ENCODE peak calls at places on chromosomes 16 and 17, in six cellular contexts. J is stomach, E is transverse colon, O is suprapubic skin, Z is H1, W is SK-N-SH. A is an unnamed sample.

GRCh38 chr17:73914536-73915274 is 270.5 kb upstream of the SDK2 start:
- DNase-seq in J (no peak), E (no peak), O (no peak), Z (no peak), W (no peak), A (no peak)

GRCh38 chr16:86707171-86707570 is 128.8 kb downstream of the FOXL1 start:
- DNase-seq in J (no peak), E (no peak), O (no peak), Z (no peak), W (no peak), A (peak; percentile 9)

GRCh38 chr17:82443465-82444283 is 6.9 kb downstream of the CYBC1 start:
- DNase-seq in J (no peak), E (no peak), O (no peak), Z (no peak), W (no peak), A (no peak)

GRCh38 chr17:47927821-47928400 is 13.5 kb upstream of the PNPO start:
- DNase-seq in J (no peak), E (no peak), O (no peak), Z (no peak), W (no peak), A (no peak)

GRCh38 chr16:49273771-49274170 is 7.9 kb downstream of the CBLN1 start:
- DNase-seq in J (no peak), E (no peak), O (no peak), Z (no peak), W (no peak), A (no peak)

GRCh38 chr17:43721537-43722268 is 36.9 kb downstream of the SOST start:
- DNase-seq in J (no peak), E (no peak), O (no peak), Z (no peak), W (no peak), A (no peak)

GRCh38 chr16:67862623-67863583 is 9.9 kb upstream of the EDC4 start:
- DNase-seq in J (peak; percentile 37), E (no peak), O (peak; percentile 82), Z (no peak), W (no peak), A (peak; percentile 85)

GRCh38 chr16:56758432-56758831 is 28.5 kb downstream of the NUP93 start:
- DNase-seq in J (no peak), E (no peak), O (no peak), Z (no peak), W (no peak), A (no peak)

GRCh38 chr16:66935319-66936011 is at the start of gene CES2:
- DNase-seq in J (peak; percentile 86), E (peak; percentile 93), O (peak; percentile 80), Z (no peak), W (peak; percentile 71), A (no peak)

GRCh38 chr17:30556374-30557332 is 79.4 kb downstream of the GOSR1 start:
- DNase-seq in J (peak; percentile 20), E (no peak), O (no peak), Z (peak; percentile 41), W (no peak), A (no peak)

GRCh38 chr17:50356418-50356817 is 10.5 kb downstream of the XYLT2 start:
- DNase-seq in J (peak; percentile 22), E (no peak), O (peak; percentile 52), Z (no peak), W (no peak), A (peak; percentile 64)

GRCh38 chr17:2906907-2907306 is 110.7 kb downstream of the RAP1GAP2 start:
- DNase-seq in J (no peak), E (no peak), O (no peak), Z (no peak), W (no peak), A (no peak)

GRCh38 chr16:19170043-19170655 is 2.1 kb downstream of the SYT17 start:
- DNase-seq in J (no peak), E (no peak), O (no peak), Z (no peak), W (no peak), A (no peak)

GRCh38 chr16:73196670-73197069 is 148.7 kb upstream of the ZFHX3 start:
- DNase-seq in J (peak; percentile 80), E (peak; percentile 75), O (peak; percentile 74), Z (peak; percentile 74), W (peak; percentile 42), A (peak; percentile 84)

GRCh38 chr17:78944956-78945355 is 19.8 kb upstream of the TIMP2 start:
- DNase-seq in J (no peak), E (no peak), O (no peak), Z (no peak), W (no peak), A (peak; percentile 64)

GRCh38 chr17:30279156-30279555 is 12.6 kb downstream of the BLMH start:
- DNase-seq in J (no peak), E (no peak), O (no peak), Z (no peak), W (peak; percentile 19), A (no peak)

GRCh38 chr17:63698381-63698885 is 1.5 kb downstream of the LIMD2 start:
- DNase-seq in J (peak; percentile 30), E (no peak), O (no peak), Z (peak; percentile 57), W (no peak), A (no peak)

GRCh38 chr17:76935331-76935730 is 67.1 kb downstream of the MGAT5B start:
- DNase-seq in J (no peak), E (no peak), O (no peak), Z (no peak), W (no peak), A (no peak)

GRCh38 chr17:37068266-37068665 is 119.5 kb downstream of the AATF start:
- DNase-seq in J (peak; percentile 35), E (no peak), O (peak; percentile 20), Z (no peak), W (no peak), A (no peak)

GRCh38 chr17:79388556-79389295 is 222.1 kb downstream of the RBFOX3 start:
- DNase-seq in J (peak; percentile 64), E (peak; percentile 54), O (no peak), Z (peak; percentile 82), W (peak; percentile 95), A (no peak)

GRCh38 chr16:11667824-11668589 is at the start of gene SNN:
- DNase-seq in J (peak; percentile 92), E (peak; percentile 90), O (peak; percentile 91), Z (peak; percentile 86), W (peak; percentile 100), A (peak; percentile 93)
- TF ChIP-seq POLR2AphosphoS5 in J (peak; percentile 8), E (no peak), O (no peak), Z (no peak), W (no peak), A (no peak)

GRCh38 chr16:30096862-30097563 is 1.0 kb upstream of the YPEL3 start:
- DNase-seq in J (no peak), E (no peak), O (no peak), Z (peak; percentile 73), W (no peak), A (no peak)

GRCh38 chr16:30095166-30096078 is 591 bp downstream of the YPEL3 start:
- DNase-seq in J (no peak), E (peak; percentile 38), O (no peak), Z (no peak), W (no peak), A (no peak)

GRCh38 chr16:30092373-30093010 is 768 bp upstream of the TBX6 start:
- DNase-seq in J (peak; percentile 70), E (peak; percentile 80), O (peak; percentile 90), Z (peak; percentile 92), W (peak; percentile 94), A (peak; percentile 90)

GRCh38 chr16:30094541-30095165 is 1.4 kb downstream of the YPEL3 start:
- DNase-seq in J (no peak), E (no peak), O (no peak), Z (no peak), W (no peak), A (no peak)

GRCh38 chr16:30096105-30096861 is at the start of gene YPEL3:
- DNase-seq in J (peak; percentile 96), E (peak; percentile 96), O (peak; percentile 92), Z (peak; percentile 88), W (peak; percentile 99), A (peak; percentile 98)
- TF ChIP-seq EP300 in J (no peak), E (no peak), O (no peak), Z (no peak), W (no peak), A (no peak)

DNA sequence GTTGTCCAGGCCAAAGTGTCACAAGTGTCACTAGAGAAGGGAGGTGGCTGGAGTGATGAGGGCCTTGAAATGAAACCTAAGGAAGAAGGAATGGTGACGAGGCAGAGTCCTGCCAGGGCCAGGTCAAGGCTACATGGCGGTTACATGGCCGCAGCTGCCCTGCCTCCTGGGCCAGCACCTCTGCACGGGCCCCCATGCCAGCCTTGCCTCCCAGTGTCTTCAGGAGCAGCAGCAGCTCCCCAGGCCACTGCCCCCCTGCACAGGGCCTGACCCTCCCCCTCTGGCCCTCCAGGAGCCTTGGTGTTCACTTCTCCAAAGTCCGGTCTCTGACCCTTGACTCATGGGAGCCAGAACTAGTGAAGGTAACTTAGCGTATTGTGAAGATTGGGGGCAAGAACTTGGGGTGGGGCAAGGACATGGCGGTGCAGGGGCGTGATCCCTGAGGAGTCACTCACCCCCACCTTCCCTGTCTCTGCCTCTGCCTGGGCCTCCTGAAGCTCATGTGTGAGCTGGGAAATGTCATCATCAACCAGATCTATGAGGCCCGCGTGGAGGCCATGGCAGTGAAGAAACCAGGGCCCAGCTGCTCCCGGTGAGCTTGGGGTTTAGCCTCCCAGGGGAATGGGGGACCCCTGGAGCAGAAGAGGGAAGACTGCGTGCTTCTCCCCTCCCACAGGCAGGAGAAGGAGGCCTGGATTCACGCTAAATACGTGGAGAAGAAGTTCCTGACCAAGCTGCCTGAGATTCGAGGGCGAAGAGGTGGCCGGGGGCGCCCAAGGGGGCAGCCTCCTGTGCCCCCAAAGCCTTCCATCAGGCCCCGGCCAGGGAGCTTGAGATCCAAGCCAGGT is 4.1 kb upstream of the KCTD11 start:
- DNase-seq in J (no peak), E (no peak), O (peak; percentile 64), Z (no peak), W (no peak), A (no peak)
- TF ChIP-seq CTCF in J (no peak), E (no peak), O (no peak), Z (no peak), W (no peak), A (no peak)

GRCh38 chr17:7355053-7355452 is at the start of gene TMEM95:
- DNase-seq in J (no peak), E (peak; percentile 13), O (peak; percentile 69), Z (no peak), W (no peak), A (peak; percentile 78)

GRCh38 chr17:7354262-7354781 is 634 bp upstream of the TMEM95 start:
- DNase-seq in J (no peak), E (peak; percentile 22), O (peak; percentile 77), Z (no peak), W (no peak), A (no peak)

GRCh38 chr17:7357381-7357780 is 2.4 kb downstream of the TMEM95 start:
- DNase-seq in J (no peak), E (no peak), O (no peak), Z (no peak), W (no peak), A (no peak)

GRCh38 chr17:7356779-7357178 is 1.8 kb downstream of the TMEM95 start:
- DNase-seq in J (no peak), E (peak; percentile 13), O (no peak), Z (no peak), W (no peak), A (no peak)

DNA sequence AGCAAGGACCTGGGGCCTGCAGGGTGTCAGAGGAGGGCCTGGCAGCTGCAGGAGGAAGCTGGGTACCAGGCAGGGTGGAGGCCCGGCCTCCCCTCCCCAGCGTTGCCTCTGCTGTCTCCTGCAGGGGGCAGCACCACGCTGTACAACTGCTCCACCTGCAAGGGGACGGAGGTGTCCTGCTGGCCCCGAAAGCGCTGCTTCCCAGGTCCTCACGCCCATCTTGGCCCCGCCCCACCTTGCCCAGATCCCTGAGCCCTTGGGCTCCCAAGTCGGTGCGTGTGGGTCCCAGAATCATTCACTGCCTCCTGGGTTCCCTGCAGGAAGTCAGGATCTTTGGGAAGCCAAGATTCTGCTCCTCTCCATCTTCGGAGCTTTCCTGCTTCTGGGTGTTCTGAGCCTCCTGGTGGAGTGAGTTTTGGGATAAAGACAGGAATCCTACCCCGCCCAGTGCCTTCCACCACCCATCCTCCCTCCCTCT is 1.2 kb downstream of the TMEM95 start:
- DNase-seq in J (peak; percentile 89), E (peak; percentile 91), O (peak; percentile 89), Z (peak; percentile 97), W (peak; percentile 91), A (peak; percentile 90)
- TF ChIP-seq POLR2AphosphoS5 in J (no peak), E (peak; percentile 25), O (no peak), Z (peak; percentile 44), W (no peak), A (peak; percentile 15)

A was measured in sigmoid colon.